ENCODE peak calls at places on chromosomes 1 and 21, in five cellular contexts. E, Z, P, O and K are unnamed samples.

GRCh38 chr1:87348346-87349019 is 19.8 kb downstream of the LMO4 start:
- DNase-seq in E (no peak), Z (no peak), P (no peak), O (no peak), K (no peak)

GRCh38 chr1:160590488-160590887 is 11.2 kb upstream of the CD84 start:
- DNase-seq in E (no peak), Z (no peak), P (no peak), O (no peak), K (no peak)

GRCh38 chr1:115448282-115449044 is 110.4 kb upstream of the NGF start:
- DNase-seq in E (no peak), Z (no peak), P (no peak), O (no peak), K (no peak)

GRCh38 chr1:87718241-87718950 is 389.7 kb downstream of the LMO4 start:
- DNase-seq in E (no peak), Z (no peak), P (no peak), O (no peak), K (no peak)

GRCh38 chr1:206505702-206506375 is 1.5 kb upstream of the RASSF5 start:
- DNase-seq in E (peak; percentile 53), Z (no peak), P (peak; percentile 37), O (no peak), K (peak; percentile 47)

GRCh38 chr1:83766182-83766825 is 232.6 kb downstream of the TTLL7 start:
- DNase-seq in E (no peak), Z (no peak), P (no peak), O (no peak), K (no peak)

GRCh38 chr21:15526793-15527192 is 203.0 kb upstream of the USP25 start:
- DNase-seq in E (no peak), Z (no peak), P (no peak), O (no peak), K (no peak)

GRCh38 chr1:202589190-202589680 is 121.0 kb downstream of the SYT2 start:
- DNase-seq in E (peak; percentile 99), Z (no peak), P (peak; percentile 98), O (peak; percentile 87), K (peak; percentile 100)

GRCh38 chr1:46757256-46757955 is 38.5 kb upstream of the EFCAB14 start:
- DNase-seq in E (no peak), Z (no peak), P (no peak), O (no peak), K (no peak)

GRCh38 chr1:169271094-169271493 is 96.5 kb downstream of the NME7 start:
- DNase-seq in E (peak; percentile 8), Z (no peak), P (no peak), O (no peak), K (no peak)

GRCh38 chr1:200454425-200454824 is 44.6 kb upstream of the ZNF281 start:
- DNase-seq in E (no peak), Z (no peak), P (no peak), O (no peak), K (no peak)

GRCh38 chr1:198275598-198275997 is 118.8 kb downstream of the NEK7 start:
- DNase-seq in E (no peak), Z (no peak), P (no peak), O (no peak), K (no peak)

GRCh38 chr1:53554592-53555305 is 95.5 kb downstream of the DMRTB1 start:
- DNase-seq in E (no peak), Z (no peak), P (no peak), O (no peak), K (no peak)

GRCh38 chr1:234772345-234773147 is 162.6 kb upstream of the IRF2BP2 start:
- DNase-seq in E (peak; percentile 100), Z (peak; percentile 66), P (peak; percentile 99), O (peak; percentile 93), K (peak; percentile 99)

GRCh38 chr1:212688338-212689047 is 11.1 kb downstream of the BATF3 start:
- DNase-seq in E (peak; percentile 46), Z (no peak), P (no peak), O (no peak), K (peak; percentile 80)

GRCh38 chr1:161206411-161207140 is 4.4 kb downstream of the NDUFS2 start:
- DNase-seq in E (peak; percentile 77), Z (no peak), P (no peak), O (no peak), K (peak; percentile 84)

GRCh38 chr1:236800002-236800620 is 5.0 kb downstream of the MTR start:
- DNase-seq in E (no peak), Z (no peak), P (no peak), O (no peak), K (no peak)

GRCh38 chr1:16191309-16191708 is 21.1 kb downstream of the ARHGEF19 start:
- DNase-seq in E (no peak), Z (no peak), P (no peak), O (no peak), K (no peak)

GRCh38 chr1:7507620-7508019 is 263.5 kb upstream of the VAMP3 start:
- DNase-seq in E (no peak), Z (no peak), P (no peak), O (no peak), K (no peak)

GRCh38 chr1:1922782-1923680 is 4.0 kb upstream of the TMEM52 start:
- DNase-seq in E (no peak), Z (no peak), P (no peak), O (peak; percentile 36), K (no peak)

GRCh38 chr1:204706838-204707509 is 21.4 kb upstream of the LRRN2 start:
- DNase-seq in E (no peak), Z (no peak), P (no peak), O (no peak), K (no peak)

GRCh38 chr21:44927587-44928461 is 7.1 kb upstream of the ITGB2 start:
- DNase-seq in E (peak; percentile 49), Z (peak; percentile 71), P (peak; percentile 62), O (peak; percentile 98), K (peak; percentile 76)

GRCh38 chr1:54248966-54249365 is 49.0 kb downstream of the MRPL37 start:
- DNase-seq in E (peak; percentile 29), Z (no peak), P (peak; percentile 20), O (peak; percentile 36), K (no peak)

GRCh38 chr1:154880651-154881050 is 10.6 kb upstream of the KCNN3 start:
- DNase-seq in E (no peak), Z (no peak), P (no peak), O (no peak), K (no peak)

GRCh38 chr1:162387226-162388082 is 5.9 kb downstream of the C1orf226 start:
- DNase-seq in E (no peak), Z (no peak), P (no peak), O (no peak), K (no peak)

GRCh38 chr1:5661196-5662130 is 330.8 kb downstream of the NPHP4 start:
- DNase-seq in E (no peak), Z (no peak), P (no peak), O (no peak), K (no peak)

GRCh38 chr1:205370780-205371179 is 14.1 kb upstream of the KLHDC8A start:
- DNase-seq in E (no peak), Z (no peak), P (no peak), O (no peak), K (no peak)

GRCh38 chr1:240585975-240586374 is 26.0 kb downstream of the GREM2 start:
- DNase-seq in E (no peak), Z (no peak), P (no peak), O (no peak), K (no peak)

GRCh38 chr1:53739109-53739681 is at the start of gene GLIS1:
- DNase-seq in E (peak; percentile 89), Z (no peak), P (peak; percentile 91), O (peak; percentile 92), K (peak; percentile 82)

GRCh38 chr1:56710646-56711045 is 65.5 kb downstream of the PRKAA2 start:
- DNase-seq in E (peak; percentile 85), Z (no peak), P (peak; percentile 79), O (no peak), K (peak; percentile 68)

GRCh38 chr1:203584507-203584906 is 42.1 kb upstream of the ATP2B4 start:
- DNase-seq in E (no peak), Z (no peak), P (no peak), O (no peak), K (no peak)

GRCh38 chr1:78145105-78145580 is 99.4 kb downstream of the GIPC2 start:
- DNase-seq in E (peak; percentile 82), Z (no peak), P (peak; percentile 85), O (peak; percentile 15), K (peak; percentile 65)

GRCh38 chr1:232012773-232013386 is 386.3 kb downstream of the DISC1 start:
- DNase-seq in E (peak; percentile 60), Z (no peak), P (peak; percentile 85), O (no peak), K (peak; percentile 90)

GRCh38 chr1:43531453-43531905 is 796 bp downstream of the PTPRF start:
- DNase-seq in E (no peak), Z (no peak), P (no peak), O (peak; percentile 41), K (peak; percentile 35)

GRCh38 chr1:99665212-99665611 is 19.3 kb downstream of the PALMD start:
- DNase-seq in E (no peak), Z (no peak), P (no peak), O (no peak), K (no peak)